ENCODE peak calls at places on chromosomes 6 and 20, in seven cellular contexts. One of them, this sample, is unnamed.

GRCh38 chr6:105034470-105034869 is 77.6 kb downstream of the LIN28B start:
- DNase-seq in stomach: no peak
- DNase-seq in GM23248: no peak
- DNase-seq in heart left ventricle: no peak
- DNase-seq in GM12878: no peak
- DNase-seq in uterus: no peak
- DNase-seq in CD4-positive, alpha-beta memory T cell: no peak
- DNase-seq in this sample: no peak

GRCh38 chr6:15355683-15356099 is 109.8 kb downstream of the JARID2 start:
- DNase-seq in stomach: no peak
- DNase-seq in GM23248: no peak
- DNase-seq in heart left ventricle: no peak
- DNase-seq in GM12878: no peak
- DNase-seq in uterus: no peak
- DNase-seq in CD4-positive, alpha-beta memory T cell: no peak
- DNase-seq in this sample: no peak

GRCh38 chr6:24720131-24720603 is 1.2 kb upstream of the C6orf62 start:
- DNase-seq in stomach: peak; percentile 67
- DNase-seq in GM23248: peak; percentile 81
- DNase-seq in heart left ventricle: peak; percentile 75
- DNase-seq in GM12878: no peak
- DNase-seq in uterus: peak; percentile 50
- DNase-seq in CD4-positive, alpha-beta memory T cell: peak; percentile 82
- DNase-seq in this sample: peak; percentile 89

GRCh38 chr6:72182337-72183246 is 296.2 kb downstream of the RIMS1 start:
- DNase-seq in stomach: peak; percentile 77
- DNase-seq in GM23248: peak; percentile 58
- DNase-seq in heart left ventricle: no peak
- DNase-seq in GM12878: no peak
- DNase-seq in uterus: no peak
- DNase-seq in CD4-positive, alpha-beta memory T cell: no peak
- DNase-seq in this sample: no peak

GRCh38 chr6:63272397-63272796 is 47.4 kb downstream of the LGSN start:
- DNase-seq in stomach: no peak
- DNase-seq in GM23248: peak; percentile 46
- DNase-seq in heart left ventricle: no peak
- DNase-seq in GM12878: no peak
- DNase-seq in uterus: no peak
- DNase-seq in CD4-positive, alpha-beta memory T cell: no peak
- DNase-seq in this sample: no peak

GRCh38 chr20:50224052-50224451 is 33.4 kb downstream of the CEBPB start:
- DNase-seq in stomach: no peak
- DNase-seq in GM23248: no peak
- DNase-seq in heart left ventricle: no peak
- DNase-seq in GM12878: no peak
- DNase-seq in uterus: no peak
- DNase-seq in CD4-positive, alpha-beta memory T cell: no peak
- DNase-seq in this sample: peak; percentile 26

GRCh38 chr20:54566224-54566750 is 90.9 kb downstream of the DOK5 start:
- DNase-seq in stomach: no peak
- DNase-seq in GM23248: peak; percentile 50
- DNase-seq in heart left ventricle: no peak
- DNase-seq in GM12878: no peak
- DNase-seq in uterus: no peak
- DNase-seq in CD4-positive, alpha-beta memory T cell: no peak
- DNase-seq in this sample: no peak

GRCh38 chr6:132818404-132819359 is 4.3 kb downstream of the RPS12 start:
- DNase-seq in stomach: no peak
- DNase-seq in GM23248: peak; percentile 50
- DNase-seq in heart left ventricle: no peak
- DNase-seq in GM12878: no peak
- DNase-seq in uterus: no peak
- DNase-seq in CD4-positive, alpha-beta memory T cell: no peak
- DNase-seq in this sample: no peak

GRCh38 chr20:50788045-50788867 is 6.6 kb upstream of the BCAS4 start:
- DNase-seq in stomach: no peak
- DNase-seq in GM23248: peak; percentile 85
- DNase-seq in heart left ventricle: no peak
- DNase-seq in GM12878: no peak
- DNase-seq in uterus: peak; percentile 69
- DNase-seq in CD4-positive, alpha-beta memory T cell: no peak
- DNase-seq in this sample: peak; percentile 36

GRCh38 chr20:44174996-44175766 is 11.8 kb downstream of the JPH2 start:
- DNase-seq in stomach: no peak
- DNase-seq in GM23248: no peak
- DNase-seq in heart left ventricle: peak; percentile 33
- DNase-seq in GM12878: no peak
- DNase-seq in uterus: no peak
- DNase-seq in CD4-positive, alpha-beta memory T cell: no peak
- DNase-seq in this sample: no peak

GRCh38 chr6:130679684-130680083 is 147.5 kb upstream of the SMLR1 start:
- DNase-seq in stomach: no peak
- DNase-seq in GM23248: peak; percentile 46
- DNase-seq in heart left ventricle: no peak
- DNase-seq in GM12878: no peak
- DNase-seq in uterus: no peak
- DNase-seq in CD4-positive, alpha-beta memory T cell: no peak
- DNase-seq in this sample: no peak

GRCh38 chr6:156645106-156645505 is 132.1 kb upstream of the ARID1B start:
- DNase-seq in stomach: no peak
- DNase-seq in GM23248: peak; percentile 65
- DNase-seq in heart left ventricle: no peak
- DNase-seq in GM12878: no peak
- DNase-seq in uterus: no peak
- DNase-seq in CD4-positive, alpha-beta memory T cell: no peak
- DNase-seq in this sample: no peak

GRCh38 chr6:83114164-83114563 is 46.7 kb downstream of the DOP1A start:
- DNase-seq in stomach: no peak
- DNase-seq in GM23248: peak; percentile 2
- DNase-seq in heart left ventricle: no peak
- DNase-seq in GM12878: no peak
- DNase-seq in uterus: no peak
- DNase-seq in CD4-positive, alpha-beta memory T cell: no peak
- DNase-seq in this sample: no peak

GRCh38 chr20:22248052-22248667 is 336.2 kb downstream of the FOXA2 start:
- DNase-seq in stomach: no peak
- DNase-seq in GM23248: peak; percentile 43
- DNase-seq in heart left ventricle: no peak
- DNase-seq in GM12878: no peak
- DNase-seq in uterus: no peak
- DNase-seq in CD4-positive, alpha-beta memory T cell: no peak
- DNase-seq in this sample: no peak

GRCh38 chr6:12150812-12151432 is 138.8 kb downstream of the HIVEP1 start:
- DNase-seq in stomach: no peak
- DNase-seq in GM23248: peak; percentile 25
- DNase-seq in heart left ventricle: no peak
- DNase-seq in GM12878: no peak
- DNase-seq in uterus: no peak
- DNase-seq in CD4-positive, alpha-beta memory T cell: peak; percentile 23
- DNase-seq in this sample: no peak

GRCh38 chr6:42334870-42335269 is 116.9 kb downstream of the TRERF1 start:
- DNase-seq in stomach: no peak
- DNase-seq in GM23248: no peak
- DNase-seq in heart left ventricle: no peak
- DNase-seq in GM12878: no peak
- DNase-seq in uterus: no peak
- DNase-seq in CD4-positive, alpha-beta memory T cell: no peak
- DNase-seq in this sample: no peak

GRCh38 chr6:100134703-100135102 is 140.7 kb upstream of the MCHR2 start:
- DNase-seq in stomach: no peak
- DNase-seq in GM23248: peak; percentile 57
- DNase-seq in heart left ventricle: no peak
- DNase-seq in GM12878: no peak
- DNase-seq in uterus: no peak
- DNase-seq in CD4-positive, alpha-beta memory T cell: no peak
- DNase-seq in this sample: no peak

GRCh38 chr20:44967207-44967807 is 995 bp downstream of the STK4 start:
- DNase-seq in stomach: no peak
- DNase-seq in GM23248: peak; percentile 51
- DNase-seq in heart left ventricle: no peak
- DNase-seq in GM12878: no peak
- DNase-seq in uterus: no peak
- DNase-seq in CD4-positive, alpha-beta memory T cell: peak; percentile 52
- DNase-seq in this sample: no peak

DNA sequence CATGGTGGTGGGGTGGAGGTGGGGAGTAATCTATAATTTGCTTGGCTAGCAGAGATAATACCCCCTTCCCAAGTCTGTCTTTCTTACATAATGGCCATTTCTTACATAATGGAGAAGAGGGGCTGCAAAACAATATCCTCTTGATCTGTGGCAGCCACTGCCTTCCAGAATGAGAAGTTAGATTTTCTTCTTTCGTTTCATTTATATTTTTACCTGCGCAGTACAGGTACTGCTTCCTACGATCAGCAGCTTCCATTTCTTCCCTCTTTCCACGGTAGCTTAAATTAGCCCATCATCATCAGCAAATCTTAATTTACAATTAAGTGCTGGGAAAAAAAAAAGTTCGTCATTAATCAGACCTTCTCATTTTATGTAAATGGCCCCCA is 30.2 kb downstream of the GNAS start:
- DNase-seq in stomach: no peak
- DNase-seq in GM23248: no peak
- DNase-seq in heart left ventricle: no peak
- DNase-seq in GM12878: no peak
- DNase-seq in uterus: no peak
- DNase-seq in CD4-positive, alpha-beta memory T cell: no peak
- DNase-seq in this sample: no peak
- H3K4me3 ChIP-seq in stomach: no peak overlapping the region
- H3K4me3 ChIP-seq in GM23248: peak overlapping the region; percentile 50
- H3K4me3 ChIP-seq in heart left ventricle: no peak overlapping the region
- H3K4me3 ChIP-seq in GM12878: no peak overlapping the region
- H3K4me3 ChIP-seq in uterus: no peak overlapping the region
- H3K4me3 ChIP-seq in CD4-positive, alpha-beta memory T cell: no peak overlapping the region
- H3K4me3 ChIP-seq in this sample: no peak overlapping the region

DNA sequence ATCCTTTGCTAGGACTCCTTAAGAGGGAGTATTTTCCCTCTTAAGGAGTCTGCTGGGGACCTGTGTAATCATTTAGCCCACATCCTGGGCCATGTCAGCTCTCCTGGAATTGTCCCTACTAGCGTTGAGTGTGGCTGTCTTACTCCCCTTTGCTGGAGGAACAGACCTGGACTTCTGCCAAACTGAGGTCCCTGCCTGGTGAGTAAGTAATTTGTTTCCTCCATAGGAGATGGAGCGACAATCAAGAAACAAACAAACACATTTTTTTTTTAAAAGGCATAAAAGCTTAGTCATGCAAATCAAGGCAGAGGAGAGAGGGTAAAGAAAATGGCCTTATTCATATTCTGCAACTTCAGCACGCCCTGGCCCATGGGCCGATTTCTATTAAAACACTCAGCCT is 164.8 kb upstream of the SULF2 start:
- DNase-seq in stomach: no peak
- DNase-seq in GM23248: peak; percentile 15
- DNase-seq in heart left ventricle: peak; percentile 32
- DNase-seq in GM12878: no peak
- DNase-seq in uterus: peak; percentile 50
- DNase-seq in CD4-positive, alpha-beta memory T cell: no peak
- DNase-seq in this sample: no peak
- H3K4me1 ChIP-seq in stomach: no peaks in the 10 kb centered on the region
- H3K4me1 ChIP-seq in GM23248: no peaks in the 10 kb centered on the region
- H3K4me1 ChIP-seq in heart left ventricle: no peaks in the 10 kb centered on the region
- H3K4me1 ChIP-seq in GM12878: no peaks in the 10 kb centered on the region
- H3K4me1 ChIP-seq in uterus: no peaks in the 10 kb centered on the region
- H3K4me1 ChIP-seq in CD4-positive, alpha-beta memory T cell: no peaks in the 10 kb centered on the region
- H3K4me1 ChIP-seq in this sample: no peaks in the 10 kb centered on the region

DNA sequence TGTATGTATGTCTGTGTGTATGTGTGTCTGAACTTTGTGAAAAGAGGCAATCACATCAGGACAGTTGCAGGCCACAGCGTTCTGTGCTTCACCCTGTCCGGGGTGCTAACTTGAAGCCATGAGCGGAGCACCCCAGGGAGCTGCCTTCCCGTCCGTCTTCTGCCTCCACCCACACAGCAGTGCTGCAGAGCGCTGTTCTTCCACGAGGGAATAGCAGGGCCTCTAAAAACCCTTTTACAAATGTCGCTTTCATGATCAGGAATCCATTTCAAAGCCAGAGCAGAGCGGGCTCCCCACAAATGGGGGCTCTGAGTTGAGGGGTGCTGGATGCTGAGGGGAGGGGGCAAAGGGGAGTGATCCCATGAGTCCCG is 131.5 kb downstream of the RNASET2 start:
- DNase-seq in stomach: no peak
- DNase-seq in GM23248: no peak
- DNase-seq in heart left ventricle: no peak
- DNase-seq in GM12878: no peak
- DNase-seq in uterus: no peak
- DNase-seq in CD4-positive, alpha-beta memory T cell: no peak
- DNase-seq in this sample: no peak
- H3K9me3 ChIP-seq in stomach: no peaks in the 10 kb centered on the region
- H3K9me3 ChIP-seq in GM23248: no peaks in the 10 kb centered on the region
- H3K9me3 ChIP-seq in heart left ventricle: no peaks in the 10 kb centered on the region
- H3K9me3 ChIP-seq in GM12878: peaks cover 5% of the 10 kb centered on the region
- H3K9me3 ChIP-seq in uterus: no peaks in the 10 kb centered on the region
- H3K9me3 ChIP-seq in CD4-positive, alpha-beta memory T cell: no peaks in the 10 kb centered on the region
- H3K9me3 ChIP-seq in this sample: no peaks in the 10 kb centered on the region

GRCh38 chr6:148069256-148069655 is 273.4 kb upstream of the SASH1 start:
- DNase-seq in stomach: no peak
- DNase-seq in GM23248: no peak
- DNase-seq in heart left ventricle: no peak
- DNase-seq in GM12878: no peak
- DNase-seq in uterus: no peak
- DNase-seq in CD4-positive, alpha-beta memory T cell: no peak
- DNase-seq in this sample: no peak

GRCh38 chr6:148068391-148068790 is 274.2 kb upstream of the SASH1 start:
- DNase-seq in stomach: no peak
- DNase-seq in GM23248: no peak
- DNase-seq in heart left ventricle: no peak
- DNase-seq in GM12878: no peak
- DNase-seq in uterus: no peak
- DNase-seq in CD4-positive, alpha-beta memory T cell: no peak
- DNase-seq in this sample: no peak

GRCh38 chr6:148059869-148060268 is 282.8 kb upstream of the SASH1 start:
- DNase-seq in stomach: no peak
- DNase-seq in GM23248: no peak
- DNase-seq in heart left ventricle: no peak
- DNase-seq in GM12878: no peak
- DNase-seq in uterus: no peak
- DNase-seq in CD4-positive, alpha-beta memory T cell: no peak
- DNase-seq in this sample: no peak

DNA sequence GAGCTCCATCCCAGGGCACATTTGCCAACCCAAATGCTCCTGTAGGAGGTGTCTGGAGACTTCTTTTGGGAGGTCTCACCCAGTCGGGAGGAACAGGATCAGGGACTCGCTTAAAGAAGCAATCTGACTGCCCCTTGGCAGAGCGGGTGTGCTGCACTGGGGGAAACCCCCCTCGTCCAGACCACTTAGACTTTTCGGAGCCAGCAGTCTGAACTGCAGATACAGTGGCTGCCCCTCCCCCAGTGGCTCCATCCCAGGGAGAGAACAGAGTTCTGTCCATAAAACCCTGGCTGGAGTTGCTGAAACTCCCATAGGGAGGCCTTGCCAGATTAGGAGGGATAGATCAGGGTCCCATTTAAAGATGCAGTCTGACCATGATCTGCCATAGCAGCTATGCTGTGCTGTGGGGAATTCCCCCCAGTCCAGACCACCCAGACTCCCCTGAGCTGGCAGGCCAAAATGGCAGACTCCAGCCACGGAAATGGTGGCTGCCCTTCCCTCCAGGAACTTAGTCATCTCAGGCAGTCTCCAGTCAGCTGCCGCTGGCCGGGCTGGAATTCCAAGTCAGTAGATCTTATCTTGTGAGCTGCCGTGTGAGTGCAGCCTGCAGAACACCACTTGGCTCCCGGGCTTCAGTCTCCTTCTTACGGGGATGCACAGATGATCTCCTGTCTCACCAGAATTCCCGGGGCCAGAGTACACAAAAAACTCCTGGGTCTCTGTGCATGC is 278.1 kb upstream of the SASH1 start:
- DNase-seq in stomach: no peak
- DNase-seq in GM23248: peak; percentile 20
- DNase-seq in heart left ventricle: no peak
- DNase-seq in GM12878: no peak
- DNase-seq in uterus: no peak
- DNase-seq in CD4-positive, alpha-beta memory T cell: no peak
- DNase-seq in this sample: no peak
- H3K4me3 ChIP-seq in stomach: no peak overlapping the region
- H3K4me3 ChIP-seq in GM23248: no peak overlapping the region
- H3K4me3 ChIP-seq in heart left ventricle: no peak overlapping the region
- H3K4me3 ChIP-seq in GM12878: no peak overlapping the region
- H3K4me3 ChIP-seq in uterus: no peak overlapping the region
- H3K4me3 ChIP-seq in CD4-positive, alpha-beta memory T cell: no peak overlapping the region
- H3K4me3 ChIP-seq in this sample: no peak overlapping the region

This sample was measured in aorta.